ENCODE peak calls at places on chromosomes 13 and 19, in seven cellular contexts. U, M, F, K, W, R and O are unnamed samples.

GRCh38 chr19:27738569-27739193 is 1474.3 kb downstream of the UQCRFS1 start:
- DNase-seq in K (no peak), W (no peak), R (no peak), M (no peak), U (no peak), F (no peak), O (no peak)

GRCh38 chr13:34738251-34739170 is 203.6 kb upstream of the NBEA start:
- DNase-seq in F (no peak), U (no peak), R (no peak), K (no peak), W (no peak), M (no peak), O (no peak)

GRCh38 chr13:98222081-98222554 is 45.0 kb upstream of the RNF113B start:
- DNase-seq in F (peak), M (no peak), K (peak), W (peak), R (no peak), U (no peak), O (no peak)

GRCh38 chr19:35330475-35330874 is 1.5 kb downstream of the CD22 start:
- DNase-seq in R (no peak), W (no peak), M (no peak), F (no peak), U (no peak), K (no peak), O (peak)

GRCh38 chr13:51035469-51035868 is 75.6 kb downstream of the C13orf42 start:
- DNase-seq in K (no peak), F (no peak), U (no peak), R (no peak), W (no peak), M (no peak), O (no peak)

GRCh38 chr13:36432106-36432544 is at the start of gene CCNA1:
- DNase-seq in W (no peak), R (peak), M (peak), F (peak), U (no peak), K (peak), O (peak)

GRCh38 chr19:2235396-2236284 is 489 bp downstream of the PLEKHJ1 start:
- DNase-seq in U (peak), F (no peak), R (no peak), W (no peak), M (no peak), K (peak), O (no peak)

GRCh38 chr13:40095695-40096356 is 440.4 kb downstream of the COG6 start:
- DNase-seq in M (no peak), K (no peak), F (no peak), W (no peak), U (no peak), R (no peak), O (no peak)

GRCh38 chr13:42393573-42394360 is 121.8 kb downstream of the AKAP11 start:
- DNase-seq in M (no peak), F (no peak), W (no peak), K (no peak), R (no peak), U (no peak), O (no peak)

GRCh38 chr13:44385401-44385800 is 11.8 kb downstream of the SERP2 start:
- DNase-seq in U (no peak), F (no peak), M (no peak), W (no peak), R (no peak), K (no peak), O (no peak)